ENCODE peak calls at places on chromosomes 1 and 21, in six cellular contexts. Y is heart right ventricle, E is HAP-1, M is psoas muscle, Q is right atrium auricular region, H is A549. A is an unnamed sample. For H3K9me3, the result is how much of the 10 kb centered on the place peaks cover.

GRCh38 chr1:111275079-111275478 is 15.6 kb upstream of the CHIA start:
- DNase-seq in Y (peak), E (no peak), M (peak), Q (peak), H (no peak), A (no peak)

GRCh38 chr1:6889875-6890480 is 104.7 kb downstream of the CAMTA1 start:
- DNase-seq in Y (peak), E (peak), M (no peak), Q (no peak), H (peak), A (peak)

GRCh38 chr21:34640858-34641257 is 25.9 kb upstream of the RCAN1 start:
- DNase-seq in Y (no peak), E (no peak), M (no peak), Q (peak), H (no peak), A (no peak)

GRCh38 chr1:214476958-214477870 is 74.2 kb downstream of the PTPN14 start:
- DNase-seq in Y (no peak), E (no peak), M (no peak), Q (no peak), H (no peak), A (no peak)

GRCh38 chr1:177945943-177946650 is 23.8 kb downstream of the SEC16B start:
- DNase-seq in Y (peak), E (peak), M (peak), Q (no peak), H (peak), A (no peak)

GRCh38 chr1:32861904-32862698 is 8.6 kb downstream of the FNDC5 start:
- DNase-seq in Y (no peak), E (no peak), M (no peak), Q (no peak), H (no peak), A (no peak)

GRCh38 chr1:172845371-172845770 is 186.5 kb downstream of the FASLG start:
- DNase-seq in Y (no peak), E (no peak), M (no peak), Q (no peak), H (no peak), A (no peak)

GRCh38 chr1:209266590-209267172 is 316.8 kb upstream of the CAMK1G start:
- DNase-seq in Y (no peak), E (peak), M (no peak), Q (no peak), H (no peak), A (no peak)

GRCh38 chr1:223045164-223045957 is 97.7 kb downstream of the TLR5 start:
- DNase-seq in Y (no peak), E (no peak), M (no peak), Q (no peak), H (no peak), A (no peak)

GRCh38 chr1:153353226-153353947 is 4.3 kb upstream of the S100A9 start:
- DNase-seq in Y (no peak), E (no peak), M (no peak), Q (no peak), H (peak), A (no peak)

GRCh38 chr21:29133796-29134195 is 3.4 kb downstream of the MAP3K7CL start:
- DNase-seq in Y (no peak), E (no peak), M (no peak), Q (no peak), H (no peak), A (no peak)

GRCh38 chr1:212470059-212470458 is 37.3 kb downstream of the NENF start:
- DNase-seq in Y (peak), E (no peak), M (peak), Q (peak), H (peak), A (peak)

DNA sequence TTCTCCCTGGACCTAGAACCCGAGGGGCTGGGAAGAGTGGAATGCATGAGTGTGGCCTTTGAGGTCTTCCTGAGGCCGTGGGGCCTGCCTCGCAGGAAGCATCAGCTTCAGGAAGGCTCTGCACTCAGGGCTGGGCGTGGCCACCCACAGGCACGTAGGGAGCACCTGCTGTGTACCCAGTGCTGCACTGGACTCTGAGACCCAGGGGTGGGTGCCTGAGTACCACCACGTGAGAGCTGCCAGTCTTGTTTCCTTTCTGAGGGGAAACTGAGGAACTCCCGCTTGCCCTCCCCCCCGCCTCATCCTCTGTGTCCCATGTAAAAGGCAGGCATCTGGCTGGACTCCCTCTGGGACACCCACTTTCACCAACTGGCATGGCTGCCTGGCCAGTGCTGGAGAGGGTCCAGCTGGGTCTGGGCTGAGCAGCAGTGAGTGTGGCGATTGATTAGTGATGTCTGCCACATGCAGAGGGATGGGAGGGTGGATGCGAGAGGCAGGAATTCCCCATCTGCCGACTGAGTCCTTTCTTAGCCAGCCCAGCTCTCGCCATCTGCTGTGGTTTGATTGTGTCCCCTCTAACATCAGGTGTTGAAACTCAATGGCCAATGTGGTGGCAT is 30.2 kb upstream of the TTC34 start:
- DNase-seq in Y (no peak), E (no peak), M (peak), Q (no peak), H (no peak), A (no peak)
- H3K9me3 ChIP-seq in Y (under half), E (under half), M (under half), Q (under half), H (under half), A (under half)

GRCh38 chr1:90881034-90881433 is 140.8 kb downstream of the ZNF644 start:
- DNase-seq in Y (no peak), E (no peak), M (no peak), Q (no peak), H (no peak), A (no peak)

GRCh38 chr1:90876098-90876497 is 145.7 kb downstream of the ZNF644 start:
- DNase-seq in Y (no peak), E (no peak), M (no peak), Q (no peak), H (no peak), A (no peak)

GRCh38 chr1:90879281-90879680 is 142.6 kb downstream of the ZNF644 start:
- DNase-seq in Y (no peak), E (no peak), M (no peak), Q (no peak), H (no peak), A (no peak)
- H3K9me3 ChIP-seq in Y (under half), E (under half), M (under half), Q (under half), H (under half), A (under half)

GRCh38 chr21:31243611-31244010 is 100.5 kb downstream of the TIAM1 start:
- DNase-seq in Y (no peak), E (no peak), M (no peak), Q (no peak), H (no peak), A (no peak)
- H3K9me3 ChIP-seq in Y (under half), E (under half), M (under half), Q (under half), H (under half), A (under half)

DNA sequence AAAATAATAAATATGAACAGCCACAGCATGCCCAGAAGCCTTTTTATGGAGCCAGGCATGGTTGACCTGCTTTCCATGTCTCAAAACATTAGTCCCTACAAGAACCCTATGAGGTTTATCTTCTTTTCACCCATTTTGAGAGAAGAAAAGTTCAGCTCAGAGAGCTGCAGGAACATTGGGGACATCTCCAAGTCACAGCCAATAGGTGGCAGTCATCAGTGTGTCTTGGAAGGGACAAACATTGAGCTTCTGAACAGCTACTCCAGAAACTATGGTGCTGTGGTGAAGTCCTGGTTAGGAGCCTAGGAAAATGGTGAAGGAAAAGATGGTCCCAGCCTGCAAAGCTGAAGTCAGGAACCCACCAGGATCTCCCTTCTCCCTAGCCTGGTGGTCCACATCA is 73.6 kb downstream of the JMJD4 start:
- DNase-seq in Y (no peak), E (no peak), M (no peak), Q (no peak), H (no peak), A (no peak)
- H3K9me3 ChIP-seq in Y (half or more), E (under half), M (half or more), Q (half or more), H (half or more), A (half or more)

A was measured in thoracic aorta.